ENCODE peak calls at places on chromosomes 6 and 20, in seven cellular contexts. I is fibroblast of lung, B is kidney tubule cell, O is right atrium auricular region, D is H54, F is cardiac fibroblast, G is T-helper 1 cell. V is an unnamed sample.

GRCh38 chr6:47420394-47421371 is 56.9 kb upstream of the CD2AP start:
- DNase-seq in I (peak), B (peak), O (no peak), D (no peak), F (peak), G (no peak), V (peak)

GRCh38 chr6:17505062-17505476 is 95.0 kb upstream of the FAM8A1 start:
- DNase-seq in I (peak), B (peak), O (no peak), D (no peak), F (peak), G (no peak), V (peak)

GRCh38 chr6:53792016-53792415 is 2.8 kb upstream of the LRRC1 start:
- DNase-seq in I (no peak), B (no peak), O (no peak), D (no peak), F (peak), G (no peak), V (no peak)

GRCh38 chr6:168908166-168908565 is 345.5 kb downstream of the THBS2 start:
- DNase-seq in I (peak), B (peak), O (no peak), D (no peak), F (peak), G (no peak), V (peak)

GRCh38 chr6:44011350-44011925 is 115.8 kb downstream of the MRPL14 start:
- DNase-seq in I (peak), B (peak), O (no peak), D (no peak), F (no peak), G (no peak), V (no peak)

GRCh38 chr6:150634641-150635292 is 35.1 kb downstream of the PLEKHG1 start:
- DNase-seq in I (peak), B (no peak), O (no peak), D (no peak), F (peak), G (no peak), V (no peak)

GRCh38 chr20:13649548-13649947 is 10.8 kb upstream of the TASP1 start:
- DNase-seq in I (peak), B (no peak), O (peak), D (no peak), F (no peak), G (no peak), V (no peak)

GRCh38 chr20:47206962-47207641 is 149.4 kb downstream of the ZMYND8 start:
- DNase-seq in I (no peak), B (no peak), O (no peak), D (no peak), F (no peak), G (no peak), V (no peak)

GRCh38 chr6:88869263-88870023 is 94.0 kb downstream of the RNGTT start:
- DNase-seq in I (peak), B (peak), O (no peak), D (no peak), F (peak), G (no peak), V (no peak)

GRCh38 chr20:54345301-54345724 is 130.1 kb upstream of the DOK5 start:
- DNase-seq in I (peak), B (peak), O (no peak), D (no peak), F (peak), G (no peak), V (peak)

GRCh38 chr6:7727150-7727950 is 1.5 kb downstream of the BMP6 start:
- DNase-seq in I (peak), B (no peak), O (no peak), D (no peak), F (peak), G (no peak), V (no peak)

GRCh38 chr6:14620522-14620921 is 502.9 kb downstream of the CD83 start:
- DNase-seq in I (no peak), B (no peak), O (no peak), D (no peak), F (no peak), G (no peak), V (no peak)

GRCh38 chr6:36627801-36628246 is 33.7 kb downstream of the SRSF3 start:
- DNase-seq in I (peak), B (peak), O (peak), D (no peak), F (peak), G (no peak), V (peak)

V was measured in MCF 10A.